ENCODE peak calls at places on chromosomes 2 and 18, in four cellular contexts. One of them, this sample, is unnamed.

GRCh38 chr18:55552498-55553189 is 35.3 kb downstream of the TCF4 start:
- DNase-seq in pancreas: no peak
- DNase-seq in progenitor cell of endocrine pancreas: no peak
- DNase-seq in brain microvascular endothelial cell: no peak
- DNase-seq in this sample: no peak

GRCh38 chr18:48408111-48408726 is 964 bp downstream of the ZBTB7C start:
- DNase-seq in brain microvascular endothelial cell: no peak
- DNase-seq in pancreas: no peak
- DNase-seq in progenitor cell of endocrine pancreas: no peak
- DNase-seq in this sample: no peak

GRCh38 chr2:68791914-68792313 is 57.3 kb downstream of the ARHGAP25 start:
- DNase-seq in brain microvascular endothelial cell: no peak
- DNase-seq in progenitor cell of endocrine pancreas: no peak
- DNase-seq in pancreas: no peak
- DNase-seq in this sample: no peak

GRCh38 chr2:238158018-238158806 is 558 bp upstream of the ERFE start:
- DNase-seq in progenitor cell of endocrine pancreas: no peak
- DNase-seq in pancreas: no peak
- DNase-seq in brain microvascular endothelial cell: no peak
- DNase-seq in this sample: no peak

GRCh38 chr2:234047361-234047760 is 3.1 kb upstream of the SPP2 start:
- DNase-seq in brain microvascular endothelial cell: no peak
- DNase-seq in progenitor cell of endocrine pancreas: no peak
- DNase-seq in pancreas: no peak
- DNase-seq in this sample: no peak

GRCh38 chr2:58101500-58101899 is 54.9 kb downstream of the VRK2 start:
- DNase-seq in progenitor cell of endocrine pancreas: no peak
- DNase-seq in pancreas: no peak
- DNase-seq in brain microvascular endothelial cell: no peak
- DNase-seq in this sample: no peak

GRCh38 chr2:232278534-232278933 is 100.0 kb upstream of the ALPP start:
- DNase-seq in pancreas: no peak
- DNase-seq in progenitor cell of endocrine pancreas: no peak
- DNase-seq in brain microvascular endothelial cell: no peak
- DNase-seq in this sample: no peak

GRCh38 chr18:54529444-54529843 is 61.6 kb upstream of the DYNAP start:
- DNase-seq in brain microvascular endothelial cell: no peak
- DNase-seq in pancreas: no peak
- DNase-seq in progenitor cell of endocrine pancreas: no peak
- DNase-seq in this sample: no peak

GRCh38 chr2:144515694-144516416 is 4.1 kb downstream of the ZEB2 start:
- DNase-seq in pancreas: no peak
- DNase-seq in progenitor cell of endocrine pancreas: no peak
- DNase-seq in brain microvascular endothelial cell: no peak
- DNase-seq in this sample: no peak

GRCh38 chr18:12639990-12640880 is 17.7 kb downstream of the SPIRE1 start:
- DNase-seq in brain microvascular endothelial cell: peak; percentile 88
- DNase-seq in pancreas: no peak
- DNase-seq in progenitor cell of endocrine pancreas: no peak
- DNase-seq in this sample: no peak

GRCh38 chr18:72086421-72086820 is 457.7 kb downstream of the CBLN2 start:
- DNase-seq in progenitor cell of endocrine pancreas: no peak
- DNase-seq in pancreas: no peak
- DNase-seq in brain microvascular endothelial cell: no peak
- DNase-seq in this sample: no peak

GRCh38 chr2:179253226-179253625 is 11.4 kb downstream of the SESTD1 start:
- DNase-seq in progenitor cell of endocrine pancreas: no peak
- DNase-seq in pancreas: no peak
- DNase-seq in brain microvascular endothelial cell: no peak
- DNase-seq in this sample: no peak

GRCh38 chr18:47754311-47755101 is 176.0 kb downstream of the SMAD2 start:
- DNase-seq in pancreas: no peak
- DNase-seq in progenitor cell of endocrine pancreas: peak; percentile 78
- DNase-seq in brain microvascular endothelial cell: no peak
- DNase-seq in this sample: peak; percentile 71

GRCh38 chr2:20313659-20314058 is 37.0 kb downstream of the PUM2 start:
- DNase-seq in progenitor cell of endocrine pancreas: no peak
- DNase-seq in pancreas: no peak
- DNase-seq in brain microvascular endothelial cell: peak; percentile 30
- DNase-seq in this sample: no peak

GRCh38 chr18:76834379-76834778 is 12.0 kb downstream of the ZNF236 start:
- DNase-seq in brain microvascular endothelial cell: no peak
- DNase-seq in progenitor cell of endocrine pancreas: no peak
- DNase-seq in pancreas: no peak
- DNase-seq in this sample: no peak

GRCh38 chr18:45686892-45687611 is 36.9 kb upstream of the SLC14A1 start:
- DNase-seq in brain microvascular endothelial cell: no peak
- DNase-seq in pancreas: no peak
- DNase-seq in progenitor cell of endocrine pancreas: no peak
- DNase-seq in this sample: no peak

GRCh38 chr2:143682643-143683042 is 553.4 kb downstream of the ARHGAP15 start:
- DNase-seq in pancreas: no peak
- DNase-seq in brain microvascular endothelial cell: no peak
- DNase-seq in progenitor cell of endocrine pancreas: no peak
- DNase-seq in this sample: no peak

GRCh38 chr2:17630089-17630488 is 89.6 kb downstream of the VSNL1 start:
- DNase-seq in progenitor cell of endocrine pancreas: no peak
- DNase-seq in brain microvascular endothelial cell: no peak
- DNase-seq in pancreas: no peak
- DNase-seq in this sample: no peak

GRCh38 chr2:20670315-20671035 is 3.5 kb downstream of the GDF7 start:
- DNase-seq in progenitor cell of endocrine pancreas: no peak
- DNase-seq in brain microvascular endothelial cell: no peak
- DNase-seq in pancreas: no peak
- DNase-seq in this sample: no peak

GRCh38 chr18:52615321-52615720 is 275.3 kb downstream of the DCC start:
- DNase-seq in pancreas: no peak
- DNase-seq in progenitor cell of endocrine pancreas: no peak
- DNase-seq in brain microvascular endothelial cell: no peak
- DNase-seq in this sample: no peak

GRCh38 chr2:189639003-189639609 is 22.2 kb upstream of the ASNSD1 start:
- DNase-seq in brain microvascular endothelial cell: no peak
- DNase-seq in pancreas: no peak
- DNase-seq in progenitor cell of endocrine pancreas: no peak
- DNase-seq in this sample: no peak

GRCh38 chr2:196530910-196531309 is 108.6 kb upstream of the CCDC150 start:
- DNase-seq in pancreas: no peak
- DNase-seq in progenitor cell of endocrine pancreas: no peak
- DNase-seq in brain microvascular endothelial cell: no peak
- DNase-seq in this sample: no peak

GRCh38 chr18:2967820-2968219 is 45.1 kb downstream of the LPIN2 start:
- DNase-seq in brain microvascular endothelial cell: no peak
- DNase-seq in pancreas: no peak
- DNase-seq in progenitor cell of endocrine pancreas: no peak
- DNase-seq in this sample: no peak

GRCh38 chr2:120432976-120433815 is 87.3 kb downstream of the INHBB start:
- DNase-seq in pancreas: no peak
- DNase-seq in brain microvascular endothelial cell: no peak
- DNase-seq in progenitor cell of endocrine pancreas: no peak
- DNase-seq in this sample: no peak

GRCh38 chr2:175525975-175526374 is 344.5 kb upstream of the ATP5MC3 start:
- DNase-seq in brain microvascular endothelial cell: no peak
- DNase-seq in pancreas: no peak
- DNase-seq in progenitor cell of endocrine pancreas: no peak
- DNase-seq in this sample: no peak

GRCh38 chr18:26579941-26580618 is 31.7 kb upstream of the KCTD1 start:
- DNase-seq in pancreas: peak; percentile 28
- DNase-seq in progenitor cell of endocrine pancreas: no peak
- DNase-seq in brain microvascular endothelial cell: no peak
- DNase-seq in this sample: no peak

GRCh38 chr2:68753318-68753717 is 18.7 kb downstream of the ARHGAP25 start:
- DNase-seq in pancreas: no peak
- DNase-seq in progenitor cell of endocrine pancreas: no peak
- DNase-seq in brain microvascular endothelial cell: no peak
- DNase-seq in this sample: no peak

GRCh38 chr2:226132632-226133215 is 666.9 kb downstream of the IRS1 start:
- DNase-seq in brain microvascular endothelial cell: no peak
- DNase-seq in pancreas: no peak
- DNase-seq in progenitor cell of endocrine pancreas: no peak
- DNase-seq in this sample: no peak

GRCh38 chr2:226127682-226128081 is 671.9 kb downstream of the IRS1 start:
- DNase-seq in brain microvascular endothelial cell: no peak
- DNase-seq in progenitor cell of endocrine pancreas: no peak
- DNase-seq in pancreas: no peak
- DNase-seq in this sample: no peak

GRCh38 chr2:226130192-226130591 is 669.4 kb downstream of the IRS1 start:
- DNase-seq in brain microvascular endothelial cell: peak; percentile 13
- DNase-seq in progenitor cell of endocrine pancreas: no peak
- DNase-seq in pancreas: no peak
- DNase-seq in this sample: no peak

GRCh38 chr2:226135861-226136548 is 663.6 kb downstream of the IRS1 start:
- DNase-seq in pancreas: no peak
- DNase-seq in progenitor cell of endocrine pancreas: no peak
- DNase-seq in brain microvascular endothelial cell: no peak
- DNase-seq in this sample: no peak

GRCh38 chr2:226131299-226131784 is 668.3 kb downstream of the IRS1 start:
- DNase-seq in progenitor cell of endocrine pancreas: no peak
- DNase-seq in brain microvascular endothelial cell: no peak
- DNase-seq in pancreas: peak; percentile 68
- DNase-seq in this sample: no peak
- TF ChIP-seq CTCF in progenitor cell of endocrine pancreas: no peak
- TF ChIP-seq CTCF in brain microvascular endothelial cell: no peak
- TF ChIP-seq CTCF in pancreas: no peak
- TF ChIP-seq CTCF in this sample: no peak

DNA sequence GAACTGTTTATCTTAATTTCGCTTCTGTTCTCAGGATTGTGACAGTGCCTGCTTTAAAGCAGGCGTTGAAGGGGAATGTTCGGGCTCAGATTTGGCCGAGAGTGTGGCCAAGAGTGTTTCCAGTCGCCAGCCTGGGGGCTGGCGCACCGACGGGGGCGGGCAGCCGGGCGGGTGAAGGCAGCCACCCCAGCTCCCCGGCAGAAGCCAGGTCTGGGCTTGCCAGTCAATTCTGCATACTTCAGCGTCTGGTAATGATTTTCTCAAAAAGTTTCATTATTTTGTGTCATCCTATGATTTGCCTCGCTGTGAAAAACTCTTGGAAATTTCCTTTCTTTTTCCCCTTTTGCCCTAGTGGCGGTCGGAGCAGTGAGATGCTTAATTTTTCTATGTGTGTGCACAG is 778 bp downstream of the FAM228A start:
- DNase-seq in brain microvascular endothelial cell: no peak
- DNase-seq in progenitor cell of endocrine pancreas: no peak
- DNase-seq in pancreas: no peak
- DNase-seq in this sample: no peak
- TF ChIP-seq CTCF in brain microvascular endothelial cell: peak; percentile 19
- TF ChIP-seq CTCF in progenitor cell of endocrine pancreas: no peak
- TF ChIP-seq CTCF in pancreas: no peak
- TF ChIP-seq CTCF in this sample: no peak

DNA sequence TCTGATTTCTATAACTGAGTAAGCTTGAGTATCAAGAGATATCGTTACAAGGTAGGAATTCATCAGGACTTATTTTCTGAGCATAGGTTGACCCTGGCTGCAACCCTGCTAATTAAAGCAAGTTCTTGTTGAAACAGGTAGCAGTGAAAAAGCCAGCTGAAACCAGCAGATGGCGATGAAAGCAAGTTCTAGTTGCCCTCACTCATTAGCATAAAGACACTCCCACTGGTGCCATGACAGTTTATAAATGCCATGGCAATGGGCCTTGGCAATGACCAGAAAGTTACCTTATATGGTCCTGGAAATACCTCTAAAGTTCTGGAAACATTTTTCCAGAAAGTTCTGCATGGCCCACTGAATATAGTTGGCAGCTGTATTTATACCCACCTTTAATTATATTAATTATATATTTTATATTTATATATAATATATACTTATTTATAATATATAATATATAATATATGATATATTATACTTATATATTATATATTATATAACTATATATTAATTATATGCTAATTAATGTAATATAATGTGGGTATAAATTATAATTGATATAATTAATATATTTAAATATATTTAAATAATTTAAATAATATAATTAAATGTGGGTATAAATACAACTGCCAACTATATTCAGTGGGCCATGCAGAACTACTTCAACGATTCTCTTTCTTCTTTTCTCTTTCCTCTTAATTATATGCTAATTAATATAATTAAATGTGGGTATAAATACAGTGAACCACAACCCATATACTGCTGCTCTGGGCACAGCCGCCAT is 188.0 kb downstream of the CDH7 start:
- DNase-seq in pancreas: no peak
- DNase-seq in brain microvascular endothelial cell: peak; percentile 2
- DNase-seq in progenitor cell of endocrine pancreas: no peak
- DNase-seq in this sample: peak; percentile 20
- TF ChIP-seq CTCF in pancreas: no peak
- TF ChIP-seq CTCF in brain microvascular endothelial cell: peak; percentile 64
- TF ChIP-seq CTCF in progenitor cell of endocrine pancreas: peak; percentile 32
- TF ChIP-seq CTCF in this sample: peak; percentile 59

GRCh38 chr2:50515638-50516037 is 516.3 kb downstream of the NRXN1 start:
- DNase-seq in pancreas: no peak
- DNase-seq in brain microvascular endothelial cell: no peak
- DNase-seq in progenitor cell of endocrine pancreas: no peak
- DNase-seq in this sample: no peak

GRCh38 chr2:50514881-50515280 is 517.1 kb downstream of the NRXN1 start:
- DNase-seq in progenitor cell of endocrine pancreas: no peak
- DNase-seq in pancreas: no peak
- DNase-seq in brain microvascular endothelial cell: no peak
- DNase-seq in this sample: no peak

GRCh38 chr2:50512397-50512796 is 519.5 kb downstream of the NRXN1 start:
- DNase-seq in progenitor cell of endocrine pancreas: no peak
- DNase-seq in pancreas: no peak
- DNase-seq in brain microvascular endothelial cell: no peak
- DNase-seq in this sample: no peak

GRCh38 chr2:50509852-50510251 is 522.1 kb downstream of the NRXN1 start:
- DNase-seq in pancreas: no peak
- DNase-seq in brain microvascular endothelial cell: no peak
- DNase-seq in progenitor cell of endocrine pancreas: no peak
- DNase-seq in this sample: no peak

GRCh38 chr2:50513724-50514123 is 518.2 kb downstream of the NRXN1 start:
- DNase-seq in progenitor cell of endocrine pancreas: no peak
- DNase-seq in brain microvascular endothelial cell: no peak
- DNase-seq in pancreas: no peak
- DNase-seq in this sample: no peak
- TF ChIP-seq CTCF in progenitor cell of endocrine pancreas: peak; percentile 30
- TF ChIP-seq CTCF in brain microvascular endothelial cell: peak; percentile 28
- TF ChIP-seq CTCF in pancreas: no peak
- TF ChIP-seq CTCF in this sample: peak; percentile 30

GRCh38 chr2:167127135-167127534 is 238.9 kb downstream of the XIRP2 start:
- DNase-seq in brain microvascular endothelial cell: peak; percentile 44
- DNase-seq in pancreas: no peak
- DNase-seq in progenitor cell of endocrine pancreas: no peak
- DNase-seq in this sample: no peak
- TF ChIP-seq CTCF in brain microvascular endothelial cell: peak; percentile 50
- TF ChIP-seq CTCF in pancreas: no peak
- TF ChIP-seq CTCF in progenitor cell of endocrine pancreas: no peak
- TF ChIP-seq CTCF in this sample: peak; percentile 28

DNA sequence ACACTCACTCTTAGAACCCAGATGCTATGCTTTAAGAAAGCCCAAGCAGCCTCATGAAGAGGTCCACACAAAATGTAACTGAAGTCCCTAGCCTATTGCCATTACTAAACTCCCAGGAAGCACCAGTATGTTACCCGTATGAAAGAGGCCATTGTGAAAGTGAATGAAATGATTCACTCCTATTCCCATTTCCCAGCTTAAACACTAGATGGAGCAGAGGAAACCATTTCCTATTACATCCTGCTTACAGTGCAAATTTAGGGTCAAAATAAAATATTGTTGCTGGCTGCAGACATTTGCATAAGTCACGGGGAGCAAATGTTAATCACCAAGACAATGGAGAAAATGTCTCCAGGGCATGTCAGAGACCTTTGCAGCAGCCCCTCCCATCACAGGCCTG is 989.7 kb upstream of the CRIM1 start:
- DNase-seq in brain microvascular endothelial cell: no peak
- DNase-seq in progenitor cell of endocrine pancreas: no peak
- DNase-seq in pancreas: no peak
- DNase-seq in this sample: no peak
- TF ChIP-seq CTCF in brain microvascular endothelial cell: no peak
- TF ChIP-seq CTCF in progenitor cell of endocrine pancreas: no peak
- TF ChIP-seq CTCF in pancreas: no peak
- TF ChIP-seq CTCF in this sample: no peak